ENCODE peak calls at places on chromosome 14, in six cellular contexts. A is K562, K is HCT116, U is SK-N-SH, W is HepG2, F is GM12878. O is an unnamed sample. For H3K9me3, the result is how much of the 10 kb centered on the place peaks cover.

GRCh38 chr14:63508033-63508432 is 35.1 kb downstream of the PPP2R5E start:
- DNase-seq in A (no peak), K (no peak), U (no peak), W (peak), F (no peak), O (no peak)

GRCh38 chr14:31090872-31091764 is 64.9 kb upstream of the STRN3 start:
- DNase-seq in A (no peak), K (no peak), U (no peak), W (peak), F (no peak), O (no peak)

GRCh38 chr14:88792572-88793258 is at the start of gene EML5:
- DNase-seq in A (peak), K (peak), U (peak), W (peak), F (no peak), O (no peak)

GRCh38 chr14:49934638-49935037 is 41.8 kb downstream of the ARF6 start:
- DNase-seq in A (no peak), K (no peak), U (no peak), W (no peak), F (no peak), O (peak)

GRCh38 chr14:32588448-32589320 is 259.6 kb downstream of the AKAP6 start:
- DNase-seq in A (peak), K (peak), U (peak), W (peak), F (no peak), O (peak)

GRCh38 chr14:74038015-74038859 is 19.1 kb downstream of the BBOF1 start:
- DNase-seq in A (peak), K (no peak), U (peak), W (peak), F (no peak), O (peak)

GRCh38 chr14:87013583-87013982 is 979.4 kb downstream of the GALC start:
- DNase-seq in A (no peak), K (no peak), U (no peak), W (no peak), F (no peak), O (no peak)

GRCh38 chr14:50233335-50234250 is 2.2 kb upstream of the SOS2 start:
- DNase-seq in A (no peak), K (no peak), U (no peak), W (peak), F (no peak), O (no peak)

GRCh38 chr14:99581371-99581770 is 22.6 kb downstream of the CCDC85C start:
- DNase-seq in A (no peak), K (no peak), U (no peak), W (no peak), F (no peak), O (no peak)

GRCh38 chr14:23866269-23866668 is 87.3 kb upstream of the DHRS4 start:
- DNase-seq in A (no peak), K (no peak), U (no peak), W (no peak), F (no peak), O (no peak)

GRCh38 chr14:96135285-96135684 is 69.4 kb upstream of the BDKRB2 start:
- DNase-seq in A (no peak), K (no peak), U (no peak), W (no peak), F (no peak), O (no peak)

GRCh38 chr14:104207142-104207845 is 68.9 kb downstream of the KIF26A start:
- DNase-seq in A (no peak), K (no peak), U (no peak), W (no peak), F (no peak), O (no peak)
- H3K9me3 ChIP-seq in A (under half), K (under half), U (under half), W (under half), F (under half), O (under half)

GRCh38 chr14:38285962-38286361 is 30.1 kb upstream of the CLEC14A start:
- DNase-seq in A (no peak), K (no peak), U (no peak), W (no peak), F (no peak), O (no peak)
- H3K9ac ChIP-seq in A (no peak), K (no peak), U (no peak), W (no peak), F (no peak), O (no peak)

GRCh38 chr14:34853041-34853440 is 22.1 kb downstream of the BAZ1A start:
- DNase-seq in A (no peak), K (no peak), U (no peak), W (no peak), F (no peak), O (no peak)
- TF ChIP-seq POLR2AphosphoS5 in A (no peak), K (no peak), U (no peak), W (no peak), F (no peak), O (no peak)

DNA sequence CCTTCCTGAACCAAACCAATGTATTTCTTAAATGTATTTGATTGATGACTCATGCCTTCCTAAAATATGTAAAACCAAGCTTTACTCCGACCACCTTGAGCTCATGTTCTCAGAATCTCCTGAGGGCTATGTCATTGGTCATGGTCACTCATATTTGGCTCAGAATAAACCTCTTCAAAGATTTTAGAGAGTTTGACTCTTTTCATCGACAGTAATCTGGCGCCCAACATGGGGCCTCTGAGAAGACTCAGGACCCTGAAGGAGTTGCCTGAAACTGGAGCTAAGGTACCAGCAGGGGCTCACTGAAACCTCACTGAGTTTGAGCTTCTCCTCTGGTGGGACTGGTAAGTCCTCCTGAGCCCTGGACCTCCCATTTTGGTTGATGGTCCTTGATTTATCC is 17.2 kb upstream of the PSMC1 start:
- DNase-seq in A (no peak), K (peak), U (no peak), W (no peak), F (no peak), O (no peak)
- H3K9me3 ChIP-seq in A (under half), K (under half), U (under half), W (under half), F (under half), O (under half)

GRCh38 chr14:65184032-65184764 is 81.9 kb upstream of the MAX start:
- DNase-seq in A (no peak), K (no peak), U (no peak), W (no peak), F (no peak), O (no peak)

GRCh38 chr14:65187421-65188049 is 85.2 kb upstream of the MAX start:
- DNase-seq in A (no peak), K (no peak), U (no peak), W (no peak), F (no peak), O (no peak)

GRCh38 chr14:65186951-65187350 is 84.6 kb upstream of the MAX start:
- DNase-seq in A (no peak), K (no peak), U (no peak), W (no peak), F (no peak), O (no peak)

GRCh38 chr14:65190312-65190711 is 88.0 kb upstream of the MAX start:
- DNase-seq in A (peak), K (no peak), U (no peak), W (no peak), F (no peak), O (no peak)

DNA sequence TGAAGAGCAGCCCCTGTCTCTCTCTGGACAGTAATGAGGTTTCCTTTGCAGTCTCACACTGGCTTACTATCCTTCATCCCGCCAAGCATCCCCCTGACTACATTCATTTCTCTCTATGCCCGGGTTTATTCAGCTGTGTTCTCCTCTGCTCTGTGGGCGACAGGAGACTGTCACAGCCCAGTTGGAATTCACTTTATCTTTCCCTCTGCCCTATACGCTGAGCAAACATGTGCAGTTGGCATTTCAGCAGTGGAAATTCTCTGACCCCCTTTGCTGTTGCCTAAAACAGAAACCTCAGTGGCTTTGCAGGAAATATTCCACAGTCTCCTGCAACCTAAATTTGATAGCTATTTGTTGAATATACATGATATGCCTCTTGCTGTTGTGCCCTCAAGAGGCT is 83.5 kb upstream of the MAX start:
- DNase-seq in A (no peak), K (no peak), U (no peak), W (no peak), F (no peak), O (no peak)
- H3K9ac ChIP-seq in A (no peak), K (no peak), U (no peak), W (no peak), F (no peak), O (no peak)

DNA sequence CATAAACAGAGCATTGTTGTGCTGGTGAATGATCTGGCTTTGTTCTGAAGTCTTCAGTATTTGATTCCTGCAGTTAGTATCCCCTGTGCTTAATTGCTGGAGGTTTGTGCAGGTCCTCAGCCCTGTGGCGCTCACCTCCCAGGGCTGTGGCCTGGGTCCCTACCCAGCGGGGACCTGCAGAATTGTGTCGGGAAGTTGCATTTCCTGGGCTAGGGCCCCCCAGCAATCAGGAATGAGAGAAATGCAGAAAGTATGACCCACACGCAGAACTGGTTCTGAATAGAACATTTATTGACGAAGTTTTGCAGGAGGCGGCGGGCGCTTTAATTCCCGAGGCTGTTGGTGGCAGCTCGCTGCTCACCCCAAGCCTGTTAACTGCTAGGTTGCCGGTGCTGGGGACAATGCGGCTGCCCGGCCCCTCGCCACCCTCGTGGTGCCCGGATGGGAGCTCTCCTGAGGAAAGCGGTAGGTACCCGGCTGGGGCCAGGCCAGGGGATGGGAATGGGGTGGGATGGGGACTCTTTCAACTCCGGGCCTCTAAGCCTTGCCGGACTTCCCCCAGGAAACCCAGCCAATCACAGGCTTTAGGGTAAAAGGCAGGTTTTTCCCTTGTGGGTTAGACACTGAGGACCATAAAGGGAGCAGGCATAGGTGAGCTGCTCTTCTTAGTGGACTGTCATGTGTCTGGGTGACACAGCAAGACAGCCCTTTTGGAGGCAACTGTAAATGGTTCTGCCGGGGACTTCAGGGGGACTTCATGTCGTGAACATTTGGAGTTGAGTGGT is 11.6 kb downstream of the PLEKHG3 start:
- DNase-seq in A (no peak), K (no peak), U (no peak), W (no peak), F (no peak), O (no peak)
- TF ChIP-seq POLR2AphosphoS5 in A (no peak), K (no peak), U (no peak), W (no peak), F (no peak), O (no peak)

DNA sequence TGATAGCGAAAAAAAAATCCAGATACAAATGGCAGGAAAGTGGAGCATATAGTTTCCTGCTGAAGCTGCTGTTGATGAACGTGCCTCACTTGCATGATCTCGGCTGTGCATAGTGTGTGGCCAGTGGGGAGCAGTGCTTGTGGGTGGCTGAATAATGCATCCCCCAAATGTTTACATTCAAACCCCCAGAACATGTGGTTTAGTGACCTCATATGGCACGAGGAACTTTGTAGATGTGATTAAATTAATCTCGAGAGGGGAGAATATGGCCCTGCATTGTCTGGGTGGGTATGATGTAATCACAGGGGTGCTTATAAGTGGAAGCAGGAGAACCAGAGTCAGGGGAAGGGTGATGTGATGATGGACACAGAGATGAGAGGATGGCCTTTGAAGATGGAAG is 425.0 kb downstream of the TMEM121 start:
- DNase-seq in A (no peak), K (no peak), U (no peak), W (no peak), F (no peak), O (no peak)
- H3K9me3 ChIP-seq in A (under half), K (under half), U (under half), W (under half), F (under half), O (under half)

DNA sequence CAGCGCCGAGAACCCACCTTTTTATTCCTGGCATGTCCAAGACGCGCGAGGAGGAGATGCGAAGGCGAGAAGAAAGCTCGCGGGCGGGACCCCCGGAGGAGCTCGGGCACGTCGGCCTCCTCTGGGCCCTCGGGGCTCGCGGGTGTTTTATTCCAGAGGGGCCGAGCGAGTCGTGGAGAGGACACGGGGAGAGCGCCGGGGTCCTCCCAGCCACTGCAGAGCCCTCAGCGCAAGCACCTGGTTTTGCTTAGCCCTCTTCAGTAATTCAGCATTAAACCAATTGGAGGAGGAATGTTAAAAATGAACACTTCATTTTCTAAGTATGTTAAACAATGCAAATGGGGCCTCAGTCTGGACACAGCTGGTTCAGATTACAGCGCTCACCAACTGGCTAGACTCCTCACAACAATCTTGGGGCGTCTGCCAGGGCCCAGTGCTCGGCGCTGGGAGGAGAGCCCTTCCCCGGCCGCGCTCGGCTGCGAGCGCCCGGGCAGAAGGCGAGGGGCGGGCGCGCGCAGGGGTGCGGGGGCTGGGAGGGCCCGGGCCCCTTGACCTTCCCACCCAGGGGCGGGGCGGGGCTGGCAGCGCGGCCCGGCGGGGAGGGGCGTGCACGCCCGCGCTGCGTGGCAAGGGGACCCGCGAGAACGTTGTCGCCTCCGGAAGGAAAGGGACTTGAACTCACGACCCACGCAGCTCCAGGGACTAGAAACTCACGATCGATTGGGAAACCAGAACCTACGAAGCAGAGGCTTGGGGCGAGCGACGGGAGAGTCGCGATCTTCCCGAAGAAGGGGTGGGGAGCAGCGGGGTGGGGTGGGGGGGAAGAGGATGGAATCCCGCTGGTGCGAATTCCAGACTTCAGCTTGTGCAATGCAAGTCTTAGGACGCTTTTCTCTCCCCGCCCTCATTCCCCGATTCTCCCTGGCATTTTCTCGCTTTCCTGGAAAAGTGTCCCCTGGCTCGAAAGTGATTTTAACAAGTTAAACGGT is at the start of gene FBLN5:
- DNase-seq in A (peak), K (no peak), U (peak), W (no peak), F (no peak), O (no peak)
- H3K9ac ChIP-seq in A (no peak), K (peak), U (peak), W (peak), F (no peak), O (peak)

GRCh38 chr14:104638927-104639450 is 34.4 kb upstream of the TMEM179 start:
- DNase-seq in A (peak), K (no peak), U (peak), W (no peak), F (no peak), O (no peak)

GRCh38 chr14:104636131-104636530 is 31.6 kb upstream of the TMEM179 start:
- DNase-seq in A (no peak), K (no peak), U (no peak), W (no peak), F (no peak), O (no peak)

GRCh38 chr14:104635717-104636116 is 31.1 kb upstream of the TMEM179 start:
- DNase-seq in A (no peak), K (no peak), U (no peak), W (no peak), F (no peak), O (no peak)

GRCh38 chr14:104638190-104638589 is 33.6 kb upstream of the TMEM179 start:
- DNase-seq in A (no peak), K (no peak), U (peak), W (no peak), F (no peak), O (no peak)

DNA sequence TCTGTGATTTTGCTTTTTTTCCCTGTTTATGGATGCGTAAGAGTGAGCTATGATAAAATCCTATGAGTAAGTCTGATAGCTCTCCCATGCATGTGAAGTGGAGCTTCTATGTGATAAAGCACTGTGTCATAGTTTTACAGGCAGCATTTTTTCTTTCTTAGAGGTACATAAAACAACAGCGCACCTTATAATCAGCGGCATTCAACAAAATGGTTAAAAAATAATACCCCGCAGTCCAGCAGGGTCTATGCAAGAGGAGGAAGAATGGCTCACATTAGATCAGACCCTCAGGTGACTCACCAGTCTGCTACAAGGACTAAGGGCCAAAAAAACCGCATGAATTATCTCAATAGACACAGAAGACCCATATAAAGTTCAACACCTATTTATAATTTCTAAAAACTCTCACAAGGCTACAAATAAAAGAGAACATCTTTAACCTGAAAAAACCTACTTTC is 33.0 kb upstream of the TMEM179 start:
- DNase-seq in A (no peak), K (no peak), U (no peak), W (no peak), F (no peak), O (no peak)
- TF ChIP-seq POLR2AphosphoS5 in A (no peak), K (no peak), U (no peak), W (no peak), F (no peak), O (no peak)

DNA sequence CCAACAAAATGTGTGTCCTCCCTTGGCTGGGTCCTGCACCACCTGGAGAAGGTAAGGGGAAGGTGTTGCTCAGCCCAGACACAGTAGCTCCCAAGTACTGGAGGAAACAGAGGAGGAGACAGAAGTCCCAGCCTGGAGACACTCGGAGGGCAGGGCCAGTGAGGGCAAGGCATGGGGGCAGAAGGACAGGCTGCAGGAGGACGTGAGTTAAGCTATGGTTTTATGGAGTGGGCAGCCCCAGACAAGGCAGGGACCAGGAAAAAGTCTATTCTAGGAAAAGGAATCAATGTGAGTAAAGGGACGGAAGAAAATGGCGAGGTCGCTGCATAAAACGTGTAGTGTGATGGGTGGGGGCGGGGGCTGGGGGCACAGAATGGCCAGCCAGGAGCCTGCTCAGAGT is 210.1 kb upstream of the DIO3 start:
- DNase-seq in A (no peak), K (no peak), U (no peak), W (no peak), F (no peak), O (no peak)
- H3K9me3 ChIP-seq in A (under half), K (under half), U (under half), W (under half), F (under half), O (under half)